ENCODE peak calls at places on chromosomes 5 and 9, in five cellular contexts. R, P, B, O and C are unnamed samples.

GRCh38 chr5:177524941-177525655 is 8.3 kb upstream of the DDX41 start:
- DNase-seq in R (no peak), P (no peak), B (no peak), O (peak; percentile 55), C (no peak)

GRCh38 chr5:17001418-17001817 is 65.3 kb upstream of the MYO10 start:
- DNase-seq in R (no peak), P (peak; percentile 68), B (no peak), O (no peak), C (no peak)

GRCh38 chr5:142000709-142001484 is 11.9 kb downstream of the GNPDA1 start:
- DNase-seq in R (no peak), P (peak; percentile 32), B (no peak), O (no peak), C (no peak)

GRCh38 chr9:33024126-33024965 is 727 bp upstream of the DNAJA1 start:
- DNase-seq in R (no peak), P (peak; percentile 10), B (no peak), O (no peak), C (no peak)

GRCh38 chr5:176675676-176676360 is 28.5 kb downstream of the TSPAN17 start:
- DNase-seq in R (no peak), P (peak; percentile 46), B (no peak), O (no peak), C (no peak)

GRCh38 chr5:122120957-122121356 is 8.4 kb upstream of the ZNF474 start:
- DNase-seq in R (no peak), P (peak; percentile 72), B (no peak), O (no peak), C (no peak)

GRCh38 chr5:135452366-135453030 is 347 bp upstream of the TIFAB start:
- DNase-seq in R (peak; percentile 1), P (no peak), B (no peak), O (peak; percentile 61), C (no peak)

GRCh38 chr9:76718166-76718565 is 46.1 kb upstream of the PCA3 start:
- DNase-seq in R (no peak), P (no peak), B (no peak), O (no peak), C (no peak)

GRCh38 chr9:129752915-129753724 is at the start of gene PTGES:
- DNase-seq in R (peak; percentile 51), P (peak; percentile 75), B (peak; percentile 69), O (peak; percentile 82), C (no peak)

GRCh38 chr9:115650768-115651167 is 502.8 kb upstream of the PAPPA start:
- DNase-seq in R (no peak), P (no peak), B (peak; percentile 81), O (no peak), C (no peak)

GRCh38 chr9:31023793-31024192 is 1360.7 kb upstream of the ACO1 start:
- DNase-seq in R (no peak), P (no peak), B (no peak), O (no peak), C (no peak)

GRCh38 chr5:16787278-16787677 is 148.8 kb downstream of the MYO10 start:
- DNase-seq in R (no peak), P (no peak), B (no peak), O (no peak), C (no peak)

GRCh38 chr9:31587176-31587575 is 797.3 kb upstream of the ACO1 start:
- DNase-seq in R (no peak), P (no peak), B (no peak), O (no peak), C (no peak)

GRCh38 chr9:123763910-123764588 is 165.9 kb downstream of the DENND1A start:
- DNase-seq in R (no peak), P (no peak), B (no peak), O (no peak), C (no peak)

GRCh38 chr5:54671111-54671531 is 153.6 kb downstream of the SNX18 start:
- DNase-seq in R (no peak), P (no peak), B (no peak), O (no peak), C (no peak)

GRCh38 chr9:25461416-25461815 is 216.8 kb downstream of the TUSC1 start:
- DNase-seq in R (no peak), P (no peak), B (no peak), O (no peak), C (no peak)

GRCh38 chr9:36855443-36856315 is 178.4 kb downstream of the PAX5 start:
- DNase-seq in R (no peak), P (peak; percentile 57), B (no peak), O (no peak), C (no peak)

GRCh38 chr5:157072508-157072907 is 13.6 kb upstream of the HAVCR1 start:
- DNase-seq in R (no peak), P (peak; percentile 64), B (no peak), O (no peak), C (no peak)

GRCh38 chr5:131109540-131110255 is 55.4 kb downstream of the HINT1 start:
- DNase-seq in R (no peak), P (peak; percentile 64), B (peak; percentile 38), O (no peak), C (no peak)

GRCh38 chr5:110288766-110289165 is 437.7 kb downstream of the TMEM232 start:
- DNase-seq in R (no peak), P (peak; percentile 6), B (no peak), O (no peak), C (no peak)
- H3K9me3 ChIP-seq in R (peaks cover 9% of the 10 kb centered on the region), P (no peaks in the 10 kb centered on the region), B (peaks cover 8% of the 10 kb centered on the region), O (no peaks in the 10 kb centered on the region), C (no peaks in the 10 kb centered on the region)

GRCh38 chr9:5650356-5651105 is 21.6 kb downstream of the RIC1 start:
- DNase-seq in R (no peak), P (no peak), B (no peak), O (no peak), C (no peak)

GRCh38 chr9:5651246-5651645 is 22.3 kb downstream of the RIC1 start:
- DNase-seq in R (no peak), P (peak; percentile 5), B (no peak), O (no peak), C (no peak)

GRCh38 chr9:5652810-5653209 is 23.9 kb downstream of the RIC1 start:
- DNase-seq in R (no peak), P (no peak), B (no peak), O (no peak), C (no peak)
- H3K9me3 ChIP-seq in R (peaks cover 69% of the 10 kb centered on the region), P (peaks cover 4% of the 10 kb centered on the region), B (no peaks in the 10 kb centered on the region), O (peaks cover 8% of the 10 kb centered on the region), C (peaks cover 5% of the 10 kb centered on the region)

DNA sequence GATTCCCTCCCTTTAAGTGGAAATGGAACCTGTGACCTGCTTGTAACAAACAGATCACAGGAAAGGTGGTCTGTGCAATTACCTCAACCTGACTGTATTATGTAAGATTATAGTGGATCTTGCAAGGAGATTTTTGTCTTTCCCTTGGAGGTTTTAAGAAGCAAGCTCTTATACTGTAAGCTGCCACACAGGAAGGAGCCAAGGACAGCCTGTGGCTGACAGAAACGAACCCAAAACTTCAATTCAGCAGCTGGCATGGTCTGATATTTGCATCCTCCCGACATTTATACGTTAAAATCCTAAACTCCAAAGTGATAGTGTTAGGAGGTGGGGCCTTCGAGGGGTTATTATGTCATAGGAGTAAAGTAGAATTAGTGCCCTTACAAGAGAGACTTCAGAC is 711.8 kb upstream of the CTNND2 start:
- DNase-seq in R (no peak), P (no peak), B (no peak), O (no peak), C (no peak)
- H3K9me3 ChIP-seq in R (peaks cover 10% of the 10 kb centered on the region), P (no peaks in the 10 kb centered on the region), B (no peaks in the 10 kb centered on the region), O (no peaks in the 10 kb centered on the region), C (no peaks in the 10 kb centered on the region)

GRCh38 chr5:140835622-140836510 is 1.8 kb downstream of the PCDHA7 start:
- DNase-seq in R (no peak), P (no peak), B (no peak), O (no peak), C (no peak)

GRCh38 chr5:140842798-140843733 is 2.1 kb downstream of the PCDHA8 start:
- DNase-seq in R (no peak), P (no peak), B (no peak), O (no peak), C (no peak)

DNA sequence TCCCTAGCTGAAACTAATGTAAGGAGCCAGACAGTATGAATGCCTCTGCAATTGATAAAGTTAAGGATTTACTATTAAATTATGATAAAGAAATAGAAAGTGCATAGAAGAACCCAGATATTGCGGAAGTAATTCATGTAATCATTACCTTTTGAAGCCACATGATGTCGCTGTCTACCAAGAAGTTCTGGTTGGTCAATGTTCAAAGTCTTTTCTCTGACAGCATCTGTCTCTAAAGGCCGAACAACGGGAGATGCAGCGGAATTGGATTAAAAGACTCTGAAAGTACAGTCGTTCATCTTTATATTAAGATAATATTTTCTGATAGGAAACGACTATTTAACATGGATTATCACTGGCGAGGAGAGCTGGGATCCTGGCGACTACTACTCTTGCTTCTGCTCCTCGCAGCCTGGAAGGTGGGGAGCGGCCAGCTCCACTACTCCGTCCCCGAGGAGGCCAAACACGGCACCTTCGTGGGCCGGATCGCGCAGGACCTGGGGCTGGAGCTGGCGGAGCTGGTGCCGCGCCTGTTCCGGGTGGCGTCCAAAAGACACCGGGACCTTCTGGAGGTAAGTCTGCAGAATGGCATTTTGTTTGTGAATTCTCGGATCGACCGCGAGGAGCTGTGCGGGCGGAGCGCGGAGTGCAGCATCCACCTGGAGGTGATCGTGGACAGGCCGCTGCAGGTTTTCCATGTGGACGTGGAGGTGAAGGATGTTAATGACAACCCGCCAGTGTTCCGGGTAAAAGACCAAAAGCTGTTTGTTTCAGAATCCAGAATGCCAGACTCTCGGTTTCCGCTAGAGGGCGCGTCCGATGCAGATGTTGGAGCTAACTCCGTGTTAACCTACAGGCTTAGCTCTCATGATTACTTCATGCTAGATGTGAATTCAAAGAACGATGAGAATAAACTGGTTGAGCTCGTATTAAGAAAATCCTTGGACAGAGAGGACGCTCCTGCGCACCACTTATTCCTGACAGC is at the start of gene PCDHA8:
- DNase-seq in R (no peak), P (peak; percentile 73), B (no peak), O (no peak), C (no peak)
- H3K9me3 ChIP-seq in R (peaks cover 48% of the 10 kb centered on the region), P (no peaks in the 10 kb centered on the region), B (peaks cover 5% of the 10 kb centered on the region), O (peaks cover 2% of the 10 kb centered on the region), C (no peaks in the 10 kb centered on the region)

GRCh38 chr9:92837191-92837590 is 40.6 kb downstream of the ZNF484 start:
- DNase-seq in R (no peak), P (no peak), B (no peak), O (no peak), C (no peak)
- H3K9me3 ChIP-seq in R (peaks cover 88% of the 10 kb centered on the region), P (no peaks in the 10 kb centered on the region), B (peaks cover 6% of the 10 kb centered on the region), O (no peaks in the 10 kb centered on the region), C (peaks cover 13% of the 10 kb centered on the region)

DNA sequence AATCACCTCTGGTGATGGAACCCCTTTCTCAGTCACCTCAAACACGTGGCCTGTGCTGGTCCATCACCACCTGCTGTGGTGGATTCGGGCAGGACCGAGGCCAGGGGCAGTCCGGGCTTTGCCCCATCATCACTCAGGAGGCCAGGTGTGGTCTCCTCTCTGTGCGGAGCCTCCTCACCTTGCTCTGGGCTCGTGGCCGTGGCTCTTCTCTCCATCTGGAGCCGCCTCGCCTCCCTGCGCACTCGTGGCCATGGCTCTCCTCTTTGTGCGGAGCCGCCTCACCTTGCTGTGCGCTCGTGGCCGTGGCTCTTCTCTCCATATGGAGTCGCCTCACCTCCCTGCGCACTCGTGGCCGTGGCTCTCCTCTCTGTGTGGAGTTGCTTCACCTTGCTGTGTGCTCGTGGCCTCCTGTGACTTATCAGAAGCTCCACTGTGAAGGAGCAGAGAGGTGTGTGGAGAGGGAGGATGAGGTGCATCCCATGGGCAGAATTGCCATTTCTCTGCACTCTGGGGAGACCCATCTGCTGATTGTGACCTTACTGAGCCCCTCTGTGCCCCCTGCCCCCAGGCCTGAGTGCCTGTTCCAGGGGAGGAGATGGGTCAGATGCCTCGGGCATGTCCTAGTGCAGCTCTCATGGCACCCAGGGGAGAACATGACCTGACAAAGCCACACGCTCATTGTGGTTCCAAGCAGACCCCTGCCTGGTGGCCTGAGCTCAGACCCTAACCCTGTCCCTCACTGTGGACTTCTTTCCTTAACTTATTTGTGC is 276.6 kb upstream of the IRX2 start:
- DNase-seq in R (no peak), P (no peak), B (no peak), O (no peak), C (no peak)
- H3K9me3 ChIP-seq in R (peaks cover 23% of the 10 kb centered on the region), P (no peaks in the 10 kb centered on the region), B (peaks cover 52% of the 10 kb centered on the region), O (peaks cover 9% of the 10 kb centered on the region), C (no peaks in the 10 kb centered on the region)